ENCODE peak calls at places on chromosomes 13 and 19, in seven cellular contexts. F, S, M, I, C, P and H are unnamed samples.

GRCh38 chr13:108566413-108567170 is 62.8 kb upstream of the MYO16 start:
- DNase-seq in P (no peak), M (no peak), S (no peak), I (no peak), C (no peak), F (no peak), H (no peak)

GRCh38 chr13:114282143-114282685 is 813 bp downstream of the UPF3A start:
- DNase-seq in M (no peak), P (peak), S (no peak), C (peak), I (peak), F (peak), H (no peak)

GRCh38 chr13:27792393-27793218 is at the start of gene GSX1:
- DNase-seq in C (no peak), M (no peak), F (peak), S (no peak), I (peak), P (peak), H (no peak)

GRCh38 chr13:91031508-91031907 is 316.0 kb upstream of the MIR17HG start:
- DNase-seq in I (no peak), F (no peak), C (no peak), S (no peak), P (no peak), M (no peak), H (no peak)

GRCh38 chr13:47933688-47934011 is 67.4 kb downstream of the SUCLA2 start:
- DNase-seq in F (no peak), M (no peak), I (no peak), C (no peak), P (no peak), S (no peak), H (no peak)

GRCh38 chr13:112931028-112931934 is 37.7 kb upstream of the MCF2L start:
- DNase-seq in C (peak), P (peak), S (no peak), M (peak), F (no peak), I (peak), H (peak)

GRCh38 chr19:57560049-57560491 is 407 bp upstream of the ZNF550 start:
- DNase-seq in I (no peak), C (no peak), S (no peak), M (no peak), P (no peak), F (no peak), H (no peak)

GRCh38 chr13:40440990-40441820 is 225.2 kb downstream of the FOXO1 start:
- DNase-seq in I (no peak), P (no peak), S (no peak), M (no peak), F (no peak), C (peak), H (no peak)

GRCh38 chr13:93875527-93875926 is 604.0 kb downstream of the DCT start:
- DNase-seq in M (no peak), C (no peak), P (no peak), S (no peak), I (no peak), F (no peak), H (no peak)

GRCh38 chr19:31459430-31459829 is 110.2 kb upstream of the TSHZ3 start:
- DNase-seq in S (no peak), M (no peak), C (no peak), P (no peak), F (no peak), I (no peak), H (no peak)

GRCh38 chr19:6811906-6812305 is 39.4 kb downstream of the VAV1 start:
- DNase-seq in S (no peak), M (no peak), C (no peak), P (no peak), F (peak), I (no peak), H (peak)

GRCh38 chr19:5001547-5002131 is 32.7 kb downstream of the KDM4B start:
- DNase-seq in P (peak), M (no peak), I (peak), S (no peak), F (peak), C (no peak), H (peak)

GRCh38 chr13:39684531-39685137 is 29.2 kb downstream of the COG6 start:
- DNase-seq in P (no peak), C (peak), M (no peak), S (no peak), I (no peak), F (peak), H (no peak)

GRCh38 chr19:58372311-58373133 is 8.3 kb downstream of the ZNF837 start:
- DNase-seq in F (no peak), M (no peak), P (no peak), C (no peak), I (no peak), S (no peak), H (no peak)

GRCh38 chr13:101490400-101491015 is 38.0 kb downstream of the ITGBL1 start:
- DNase-seq in C (no peak), P (no peak), S (no peak), M (no peak), F (no peak), I (no peak), H (no peak)

GRCh38 chr13:37027639-37028038 is 27.1 kb downstream of the EXOSC8 start:
- DNase-seq in M (no peak), S (no peak), I (no peak), C (no peak), F (no peak), P (no peak), H (no peak)

GRCh38 chr19:55640577-55641375 is at the start of gene ZNF580:
- DNase-seq in C (no peak), F (peak), S (peak), I (peak), P (no peak), M (peak), H (no peak)

GRCh38 chr19:40139533-40140287 is 49.0 kb upstream of the ZNF780A start:
- DNase-seq in F (peak), M (no peak), S (no peak), I (no peak), P (peak), C (peak), H (no peak)